ENCODE peak calls at places on chromosomes 5 and 9, in four cellular contexts. Z is effector memory CD4-positive, alpha-beta T cell; R is iPS-NIHi11; Y is AG09319. W is an unnamed sample.

GRCh38 chr5:65364907-65365306 is 116.8 kb downstream of the ADAMTS6 start:
- DNase-seq in R (no peak), Z (no peak), Y (no peak), W (no peak)

GRCh38 chr9:1233568-1233967 is 183.4 kb downstream of the DMRT2 start:
- DNase-seq in Z (no peak), R (no peak), Y (no peak), W (no peak)

GRCh38 chr9:129137292-129138143 is 26.3 kb downstream of the PTPA start:
- DNase-seq in Z (no peak), Y (no peak), R (no peak), W (no peak)

GRCh38 chr9:131788851-131789250 is 49.0 kb upstream of the RAPGEF1 start:
- DNase-seq in Y (no peak), Z (no peak), R (no peak), W (no peak)

GRCh38 chr9:95131023-95131943 is 186.2 kb downstream of the FANCC start:
- DNase-seq in Z (no peak), R (peak; percentile 73), Y (peak; percentile 36), W (peak; percentile 84)

GRCh38 chr5:11174601-11175000 is 413.6 kb upstream of the DAP start:
- DNase-seq in R (no peak), Y (no peak), Z (no peak), W (no peak)

GRCh38 chr9:78118742-78119473 is 87.3 kb upstream of the GNAQ start:
- DNase-seq in R (no peak), Z (no peak), Y (no peak), W (no peak)

GRCh38 chr5:36654598-36654997 is 48.2 kb downstream of the SLC1A3 start:
- DNase-seq in Z (no peak), Y (no peak), R (no peak), W (no peak)